ENCODE peak calls at places on chromosomes 4 and X, in seven cellular contexts. One of them, this sample, is unnamed.

GRCh38 chr4:1348014-1348513 is 1.1 kb downstream of the UVSSA start:
- DNase-seq in mammary epithelial cell: no peak
- DNase-seq in PC-9: no peak
- DNase-seq in choroid plexus epithelial cell: no peak
- DNase-seq in fibroblast of the aortic adventitia: no peak
- DNase-seq in fibroblast of lung: no peak
- DNase-seq in MCF 10A: no peak
- DNase-seq in this sample: no peak

GRCh38 chrX:10549280-10549679 is 71.1 kb downstream of the MID1 start:
- DNase-seq in mammary epithelial cell: peak
- DNase-seq in PC-9: no peak
- DNase-seq in choroid plexus epithelial cell: no peak
- DNase-seq in fibroblast of the aortic adventitia: no peak
- DNase-seq in fibroblast of lung: peak
- DNase-seq in MCF 10A: peak
- DNase-seq in this sample: no peak

GRCh38 chr4:105092768-105093167 is 53.9 kb upstream of the TET2 start:
- DNase-seq in mammary epithelial cell: no peak
- DNase-seq in PC-9: no peak
- DNase-seq in choroid plexus epithelial cell: no peak
- DNase-seq in fibroblast of the aortic adventitia: no peak
- DNase-seq in fibroblast of lung: peak
- DNase-seq in MCF 10A: no peak
- DNase-seq in this sample: no peak

GRCh38 chr4:20430555-20430954 is 178.8 kb downstream of the SLIT2 start:
- DNase-seq in mammary epithelial cell: peak
- DNase-seq in PC-9: no peak
- DNase-seq in choroid plexus epithelial cell: peak
- DNase-seq in fibroblast of the aortic adventitia: peak
- DNase-seq in fibroblast of lung: peak
- DNase-seq in MCF 10A: peak
- DNase-seq in this sample: no peak

GRCh38 chr4:48909697-48910096 is 3.1 kb upstream of the OCIAD2 start:
- DNase-seq in mammary epithelial cell: peak
- DNase-seq in PC-9: peak
- DNase-seq in choroid plexus epithelial cell: peak
- DNase-seq in fibroblast of the aortic adventitia: peak
- DNase-seq in fibroblast of lung: peak
- DNase-seq in MCF 10A: peak
- DNase-seq in this sample: no peak

GRCh38 chr4:26576171-26576829 is 7.6 kb upstream of the TBC1D19 start:
- DNase-seq in mammary epithelial cell: no peak
- DNase-seq in PC-9: no peak
- DNase-seq in choroid plexus epithelial cell: peak
- DNase-seq in fibroblast of the aortic adventitia: peak
- DNase-seq in fibroblast of lung: peak
- DNase-seq in MCF 10A: peak
- DNase-seq in this sample: no peak

GRCh38 chr4:183790661-183791060 is 114.4 kb upstream of the STOX2 start:
- DNase-seq in mammary epithelial cell: no peak
- DNase-seq in PC-9: no peak
- DNase-seq in choroid plexus epithelial cell: no peak
- DNase-seq in fibroblast of the aortic adventitia: no peak
- DNase-seq in fibroblast of lung: no peak
- DNase-seq in MCF 10A: no peak
- DNase-seq in this sample: no peak

GRCh38 chrX:13741695-13742094 is 7.1 kb downstream of the OFD1 start:
- DNase-seq in mammary epithelial cell: no peak
- DNase-seq in PC-9: no peak
- DNase-seq in choroid plexus epithelial cell: no peak
- DNase-seq in fibroblast of the aortic adventitia: no peak
- DNase-seq in fibroblast of lung: no peak
- DNase-seq in MCF 10A: no peak
- DNase-seq in this sample: no peak

GRCh38 chrX:136259543-136259942 is 8.3 kb upstream of the MAP7D3 start:
- DNase-seq in mammary epithelial cell: no peak
- DNase-seq in PC-9: no peak
- DNase-seq in choroid plexus epithelial cell: peak
- DNase-seq in fibroblast of the aortic adventitia: peak
- DNase-seq in fibroblast of lung: peak
- DNase-seq in MCF 10A: peak
- DNase-seq in this sample: no peak

DNA sequence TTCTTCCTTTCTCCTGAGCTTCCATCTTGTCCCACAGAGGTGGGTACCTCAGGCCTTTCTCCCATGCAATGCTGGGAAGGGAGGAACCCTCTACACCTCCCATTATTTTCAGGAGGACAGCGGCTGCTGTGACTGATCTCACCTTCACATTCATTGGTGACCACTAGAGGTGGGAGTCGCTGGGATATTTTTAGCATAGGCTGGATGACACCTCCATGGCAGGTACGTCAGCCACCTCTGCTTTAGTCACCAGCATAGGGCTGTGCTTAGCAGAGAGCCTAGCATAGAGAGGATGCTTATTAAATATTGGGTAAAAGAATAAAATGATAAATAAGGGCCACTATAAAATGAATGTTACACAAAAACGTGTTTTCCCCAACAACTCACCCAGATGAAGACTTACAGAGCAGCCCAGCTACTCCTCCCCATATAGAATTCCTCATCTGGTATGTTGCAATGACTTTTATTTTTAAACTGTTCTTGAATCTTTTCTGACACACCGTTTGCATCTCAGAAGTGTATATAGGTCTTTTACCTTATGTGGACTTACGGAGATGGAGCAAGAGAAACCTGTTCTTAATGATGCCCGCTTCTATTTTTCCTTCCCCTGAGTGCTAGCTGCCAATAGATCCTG is 60.9 kb upstream of the SORBS2 start:
- DNase-seq in mammary epithelial cell: peak
- DNase-seq in PC-9: no peak
- DNase-seq in choroid plexus epithelial cell: peak
- DNase-seq in fibroblast of the aortic adventitia: no peak
- DNase-seq in fibroblast of lung: no peak
- DNase-seq in MCF 10A: peak
- DNase-seq in this sample: no peak
- TF ChIP-seq CTCF in mammary epithelial cell: no peak
- TF ChIP-seq CTCF in PC-9: no peak
- TF ChIP-seq CTCF in choroid plexus epithelial cell: no peak
- TF ChIP-seq CTCF in fibroblast of the aortic adventitia: no peak
- TF ChIP-seq CTCF in fibroblast of lung: no peak
- TF ChIP-seq CTCF in MCF 10A: no peak
- TF ChIP-seq CTCF in this sample: no peak

GRCh38 chr4:161252520-161253141 is 911.2 kb downstream of the FSTL5 start:
- DNase-seq in mammary epithelial cell: peak
- DNase-seq in PC-9: no peak
- DNase-seq in choroid plexus epithelial cell: peak
- DNase-seq in fibroblast of the aortic adventitia: no peak
- DNase-seq in fibroblast of lung: peak
- DNase-seq in MCF 10A: peak
- DNase-seq in this sample: no peak

GRCh38 chr4:161256716-161257115 is 907.1 kb downstream of the FSTL5 start:
- DNase-seq in mammary epithelial cell: no peak
- DNase-seq in PC-9: no peak
- DNase-seq in choroid plexus epithelial cell: peak
- DNase-seq in fibroblast of the aortic adventitia: no peak
- DNase-seq in fibroblast of lung: peak
- DNase-seq in MCF 10A: peak
- DNase-seq in this sample: no peak

GRCh38 chr4:161256172-161256571 is 907.6 kb downstream of the FSTL5 start:
- DNase-seq in mammary epithelial cell: no peak
- DNase-seq in PC-9: no peak
- DNase-seq in choroid plexus epithelial cell: no peak
- DNase-seq in fibroblast of the aortic adventitia: no peak
- DNase-seq in fibroblast of lung: peak
- DNase-seq in MCF 10A: no peak
- DNase-seq in this sample: no peak

GRCh38 chr4:161249779-161250440 is 913.9 kb downstream of the FSTL5 start:
- DNase-seq in mammary epithelial cell: no peak
- DNase-seq in PC-9: no peak
- DNase-seq in choroid plexus epithelial cell: no peak
- DNase-seq in fibroblast of the aortic adventitia: no peak
- DNase-seq in fibroblast of lung: no peak
- DNase-seq in MCF 10A: no peak
- DNase-seq in this sample: no peak

GRCh38 chr4:161254375-161254774 is 909.4 kb downstream of the FSTL5 start:
- DNase-seq in mammary epithelial cell: no peak
- DNase-seq in PC-9: no peak
- DNase-seq in choroid plexus epithelial cell: no peak
- DNase-seq in fibroblast of the aortic adventitia: no peak
- DNase-seq in fibroblast of lung: no peak
- DNase-seq in MCF 10A: peak
- DNase-seq in this sample: no peak
- TF ChIP-seq CTCF in mammary epithelial cell: no peak
- TF ChIP-seq CTCF in PC-9: no peak
- TF ChIP-seq CTCF in choroid plexus epithelial cell: peak
- TF ChIP-seq CTCF in fibroblast of the aortic adventitia: no peak
- TF ChIP-seq CTCF in fibroblast of lung: no peak
- TF ChIP-seq CTCF in MCF 10A: no peak
- TF ChIP-seq CTCF in this sample: no peak

GRCh38 chr4:7083597-7084563 is 16.0 kb upstream of the GRPEL1 start:
- DNase-seq in mammary epithelial cell: no peak
- DNase-seq in PC-9: no peak
- DNase-seq in choroid plexus epithelial cell: no peak
- DNase-seq in fibroblast of the aortic adventitia: no peak
- DNase-seq in fibroblast of lung: no peak
- DNase-seq in MCF 10A: no peak
- DNase-seq in this sample: no peak

GRCh38 chr4:7089211-7089964 is 21.5 kb upstream of the GRPEL1 start:
- DNase-seq in mammary epithelial cell: no peak
- DNase-seq in PC-9: no peak
- DNase-seq in choroid plexus epithelial cell: no peak
- DNase-seq in fibroblast of the aortic adventitia: peak
- DNase-seq in fibroblast of lung: no peak
- DNase-seq in MCF 10A: no peak
- DNase-seq in this sample: no peak

GRCh38 chr4:7087036-7087435 is 19.2 kb upstream of the GRPEL1 start:
- DNase-seq in mammary epithelial cell: no peak
- DNase-seq in PC-9: no peak
- DNase-seq in choroid plexus epithelial cell: no peak
- DNase-seq in fibroblast of the aortic adventitia: no peak
- DNase-seq in fibroblast of lung: no peak
- DNase-seq in MCF 10A: no peak
- DNase-seq in this sample: peak

DNA sequence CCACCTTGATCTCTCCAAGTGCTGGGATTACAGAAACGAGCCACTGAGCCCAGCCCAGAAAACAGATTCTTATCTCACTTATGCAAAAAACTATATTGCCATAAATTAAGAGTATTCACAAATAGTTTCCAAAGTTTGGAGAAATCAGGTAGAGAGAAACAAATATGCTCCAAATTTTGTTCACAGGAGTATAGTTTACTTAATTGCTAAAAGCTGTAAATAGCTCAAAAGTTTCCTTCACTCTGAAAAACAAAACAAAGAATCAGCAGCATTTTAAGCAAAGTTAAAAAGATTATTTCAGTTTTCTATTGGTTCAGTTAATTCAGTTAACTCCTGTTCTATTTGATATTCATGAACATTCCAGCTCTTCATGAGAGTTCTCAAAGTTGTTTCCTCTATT is 18.5 kb upstream of the GRPEL1 start:
- DNase-seq in mammary epithelial cell: no peak
- DNase-seq in PC-9: no peak
- DNase-seq in choroid plexus epithelial cell: no peak
- DNase-seq in fibroblast of the aortic adventitia: no peak
- DNase-seq in fibroblast of lung: no peak
- DNase-seq in MCF 10A: no peak
- DNase-seq in this sample: no peak
- TF ChIP-seq CTCF in mammary epithelial cell: no peak
- TF ChIP-seq CTCF in PC-9: no peak
- TF ChIP-seq CTCF in choroid plexus epithelial cell: no peak
- TF ChIP-seq CTCF in fibroblast of the aortic adventitia: no peak
- TF ChIP-seq CTCF in fibroblast of lung: no peak
- TF ChIP-seq CTCF in MCF 10A: no peak
- TF ChIP-seq CTCF in this sample: no peak

GRCh38 chrX:145919400-145919799 is 101.8 kb downstream of the SLITRK2 start:
- DNase-seq in mammary epithelial cell: no peak
- DNase-seq in PC-9: no peak
- DNase-seq in choroid plexus epithelial cell: no peak
- DNase-seq in fibroblast of the aortic adventitia: no peak
- DNase-seq in fibroblast of lung: no peak
- DNase-seq in MCF 10A: no peak
- DNase-seq in this sample: no peak
- TF ChIP-seq CTCF in mammary epithelial cell: no peak
- TF ChIP-seq CTCF in PC-9: no peak
- TF ChIP-seq CTCF in choroid plexus epithelial cell: no peak
- TF ChIP-seq CTCF in fibroblast of the aortic adventitia: no peak
- TF ChIP-seq CTCF in fibroblast of lung: no peak
- TF ChIP-seq CTCF in MCF 10A: no peak
- TF ChIP-seq CTCF in this sample: no peak

DNA sequence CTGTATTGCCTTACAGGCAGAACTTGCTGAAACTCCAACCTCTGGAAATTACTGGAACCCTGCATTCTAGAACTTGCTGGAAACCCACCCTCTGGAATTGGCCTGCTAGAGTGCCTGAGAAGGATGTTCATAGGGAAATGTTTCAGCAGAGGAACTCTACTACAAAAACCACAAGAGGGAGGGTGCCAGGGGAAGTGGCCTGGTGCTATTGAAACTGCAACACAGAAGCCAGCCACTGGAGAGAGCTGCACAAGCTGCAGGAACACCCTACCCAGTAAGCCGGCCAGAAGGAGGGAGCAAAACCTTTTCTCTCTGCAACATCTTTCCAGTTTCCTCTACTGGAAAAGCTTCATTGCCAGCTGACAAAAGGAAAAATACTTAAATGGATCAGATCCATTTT is 2.5 kb upstream of the BRWD3 start:
- DNase-seq in mammary epithelial cell: peak
- DNase-seq in PC-9: no peak
- DNase-seq in choroid plexus epithelial cell: peak
- DNase-seq in fibroblast of the aortic adventitia: peak
- DNase-seq in fibroblast of lung: peak
- DNase-seq in MCF 10A: peak
- DNase-seq in this sample: no peak
- TF ChIP-seq CTCF in mammary epithelial cell: no peak
- TF ChIP-seq CTCF in PC-9: no peak
- TF ChIP-seq CTCF in choroid plexus epithelial cell: peak
- TF ChIP-seq CTCF in fibroblast of the aortic adventitia: peak
- TF ChIP-seq CTCF in fibroblast of lung: peak
- TF ChIP-seq CTCF in MCF 10A: no peak
- TF ChIP-seq CTCF in this sample: no peak

DNA sequence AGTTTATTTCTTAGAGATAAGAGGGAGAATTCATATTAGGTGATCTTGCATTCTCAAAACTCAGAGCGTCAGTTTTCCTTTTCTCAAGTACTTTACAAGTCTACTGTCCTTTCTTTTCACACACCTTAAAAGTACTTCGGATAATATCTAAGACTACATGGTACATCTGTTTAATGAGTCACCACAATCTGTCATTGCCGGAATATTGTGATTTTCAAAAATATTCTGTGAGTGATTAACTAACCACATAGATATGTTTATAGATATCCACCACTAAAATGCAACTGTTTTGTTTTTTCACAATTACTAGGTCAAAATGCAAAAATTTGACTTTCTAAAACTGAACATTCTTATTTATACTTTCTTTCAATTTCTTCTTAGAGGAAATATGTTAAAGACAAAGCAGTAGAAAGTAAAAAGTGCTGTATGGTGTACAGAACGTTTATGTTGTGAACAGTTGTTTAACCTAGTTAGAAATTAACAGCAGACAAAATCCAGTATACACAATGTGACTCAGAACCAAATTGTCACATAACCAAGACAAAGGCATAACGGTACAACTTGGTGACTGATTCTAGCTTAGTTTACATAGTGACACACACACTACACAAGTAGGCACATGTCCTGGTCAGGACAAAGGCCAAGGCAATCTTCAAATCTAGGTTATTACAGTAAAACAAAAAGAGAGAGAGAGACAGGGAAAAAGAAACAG is 482.9 kb downstream of the NAF1 start:
- DNase-seq in mammary epithelial cell: peak
- DNase-seq in PC-9: no peak
- DNase-seq in choroid plexus epithelial cell: peak
- DNase-seq in fibroblast of the aortic adventitia: no peak
- DNase-seq in fibroblast of lung: peak
- DNase-seq in MCF 10A: peak
- DNase-seq in this sample: no peak
- TF ChIP-seq CTCF in mammary epithelial cell: no peak
- TF ChIP-seq CTCF in PC-9: no peak
- TF ChIP-seq CTCF in choroid plexus epithelial cell: no peak
- TF ChIP-seq CTCF in fibroblast of the aortic adventitia: no peak
- TF ChIP-seq CTCF in fibroblast of lung: no peak
- TF ChIP-seq CTCF in MCF 10A: no peak
- TF ChIP-seq CTCF in this sample: no peak